ENCODE peak calls at places on chromosomes 16 and 17, in five cellular contexts. J is tibial nerve, C is small intestine, W is fibroblast of lung, M is body of pancreas. Y is an unnamed sample.

GRCh38 chr17:76557368-76558209 is 17.7 kb downstream of the PRCD start:
- DNase-seq in J (peak; percentile 88), C (peak; percentile 96), W (peak; percentile 98), M (peak; percentile 96), Y (peak; percentile 91)

GRCh38 chr17:40341808-40342574 is 22.5 kb downstream of the GJD3 start:
- DNase-seq in J (peak; percentile 69), C (peak; percentile 84), W (peak; percentile 58), M (peak; percentile 70), Y (peak; percentile 87)

GRCh38 chr17:64178011-64178825 is 48.3 kb upstream of the ERN1 start:
- DNase-seq in J (no peak), C (no peak), W (peak; percentile 22), M (peak; percentile 58), Y (no peak)

GRCh38 chr17:44216674-44217073 is 2.8 kb downstream of the UBTF start:
- DNase-seq in J (no peak), C (no peak), W (no peak), M (no peak), Y (no peak)

GRCh38 chr17:38613525-38613980 is 7.8 kb upstream of the SRCIN1 start:
- DNase-seq in J (no peak), C (no peak), W (no peak), M (no peak), Y (no peak)

GRCh38 chr17:45409659-45410076 is 23.0 kb downstream of the ARHGAP27 start:
- DNase-seq in J (no peak), C (no peak), W (no peak), M (no peak), Y (no peak)

GRCh38 chr17:82107341-82107860 is 9.4 kb upstream of the FASN start:
- DNase-seq in J (no peak), C (no peak), W (no peak), M (no peak), Y (no peak)

GRCh38 chr16:68313116-68313515 is 2.3 kb downstream of the PRMT7 start:
- DNase-seq in J (no peak), C (no peak), W (no peak), M (no peak), Y (no peak)

GRCh38 chr17:66397486-66397885 is 95.1 kb downstream of the PRKCA start:
- DNase-seq in J (no peak), C (no peak), W (no peak), M (no peak), Y (no peak)

GRCh38 chr16:78874241-78874983 is 726.1 kb downstream of the MAF start:
- DNase-seq in J (no peak), C (no peak), W (no peak), M (peak; percentile 13), Y (no peak)

GRCh38 chr17:63792055-63792729 is 18.2 kb downstream of the DDX42 start:
- DNase-seq in J (no peak), C (no peak), W (no peak), M (no peak), Y (no peak)

GRCh38 chr17:50133028-50133768 is 3.2 kb upstream of the SAMD14 start:
- DNase-seq in J (no peak), C (no peak), W (peak; percentile 48), M (peak; percentile 71), Y (no peak)

GRCh38 chr17:47879776-47880452 is 16.1 kb upstream of the SP2 start:
- DNase-seq in J (no peak), C (no peak), W (no peak), M (no peak), Y (no peak)

DNA sequence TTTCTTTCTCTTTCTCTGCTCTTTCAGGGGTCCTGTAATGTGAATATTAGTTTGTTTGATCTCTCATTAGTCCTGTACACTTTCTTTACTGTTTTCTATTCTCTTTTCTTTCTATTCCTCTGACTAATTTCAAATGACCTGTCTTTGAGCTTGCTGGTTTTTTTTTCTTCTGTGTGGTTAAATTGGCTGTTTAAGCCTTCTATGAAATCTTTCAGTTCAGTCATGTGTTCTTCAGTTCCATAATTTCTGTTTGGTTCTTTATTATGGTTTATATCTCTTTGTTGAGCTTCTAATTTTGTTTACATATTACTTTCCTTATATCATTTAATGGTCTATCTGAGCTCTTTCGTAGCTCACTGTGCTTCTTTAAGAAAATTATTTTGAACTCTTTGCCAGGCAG is 31.3 kb upstream of the NKD1 start:
- DNase-seq in J (no peak), C (no peak), W (no peak), M (no peak), Y (no peak)
- H3K9me3 ChIP-seq in J (no peaks in the 10 kb centered on the region), C (no peaks in the 10 kb centered on the region), W (no peaks in the 10 kb centered on the region), M (no peaks in the 10 kb centered on the region), Y (peaks cover 5% of the 10 kb centered on the region)

DNA sequence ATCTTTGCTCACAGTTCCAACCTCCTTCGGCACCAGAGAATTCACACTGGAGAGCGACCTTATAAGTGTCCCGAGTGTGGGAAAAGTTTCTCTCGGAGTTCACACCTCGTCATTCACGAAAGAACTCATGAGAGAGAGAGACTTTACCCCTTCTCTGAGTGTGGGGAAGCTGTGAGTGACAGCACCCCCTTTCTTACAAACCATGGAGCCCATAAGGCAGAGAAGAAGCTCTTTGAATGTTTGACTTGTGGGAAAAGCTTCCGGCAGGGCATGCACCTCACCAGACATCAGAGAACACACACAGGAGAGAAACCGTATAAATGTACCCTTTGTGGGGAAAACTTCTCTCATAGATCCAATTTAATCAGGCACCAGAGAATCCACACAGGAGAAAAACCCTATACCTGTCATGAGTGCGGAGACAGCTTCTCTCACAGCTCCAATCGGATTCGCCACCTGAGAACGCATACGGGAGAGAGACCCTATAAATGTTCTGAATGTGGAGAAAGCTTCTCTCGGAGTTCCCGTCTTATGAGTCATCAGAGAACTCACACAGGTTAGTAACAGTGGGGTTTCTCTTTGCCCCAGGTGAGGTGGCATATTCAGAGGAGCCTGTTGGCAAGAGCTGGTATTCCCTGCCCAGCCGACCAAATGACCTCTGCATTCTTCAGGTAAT is 6.8 kb downstream of the ZNF263 start:
- DNase-seq in J (no peak), C (no peak), W (no peak), M (no peak), Y (no peak)
- H3K9me3 ChIP-seq in J (peaks cover 17% of the 10 kb centered on the region), C (peaks cover 6% of the 10 kb centered on the region), W (peaks cover 23% of the 10 kb centered on the region), M (peaks cover 63% of the 10 kb centered on the region), Y (peaks cover 86% of the 10 kb centered on the region)

GRCh38 chr16:48586083-48586482 is 23.9 kb downstream of the N4BP1 start:
- DNase-seq in J (no peak), C (no peak), W (no peak), M (no peak), Y (no peak)

GRCh38 chr16:48592839-48593429 is 17.0 kb downstream of the N4BP1 start:
- DNase-seq in J (no peak), C (no peak), W (no peak), M (no peak), Y (no peak)

GRCh38 chr16:48596326-48596725 is 13.7 kb downstream of the N4BP1 start:
- DNase-seq in J (no peak), C (no peak), W (no peak), M (no peak), Y (no peak)

GRCh38 chr16:48591976-48592375 is 18.0 kb downstream of the N4BP1 start:
- DNase-seq in J (no peak), C (peak; percentile 21), W (no peak), M (no peak), Y (peak; percentile 29)

GRCh38 chr16:48590476-48590875 is 19.5 kb downstream of the N4BP1 start:
- DNase-seq in J (no peak), C (no peak), W (no peak), M (no peak), Y (no peak)
- H3K9me3 ChIP-seq in J (no peaks in the 10 kb centered on the region), C (no peaks in the 10 kb centered on the region), W (no peaks in the 10 kb centered on the region), M (peaks cover 5% of the 10 kb centered on the region), Y (peaks cover 14% of the 10 kb centered on the region)

GRCh38 chr16:31893824-31894223 is 20.2 kb downstream of the ZNF267 start:
- DNase-seq in J (no peak), C (no peak), W (no peak), M (no peak), Y (no peak)
- H3K9me3 ChIP-seq in J (no peaks in the 10 kb centered on the region), C (peaks cover 4% of the 10 kb centered on the region), W (no peaks in the 10 kb centered on the region), M (no peaks in the 10 kb centered on the region), Y (peaks cover 69% of the 10 kb centered on the region)